ENCODE peak calls at places on chromosomes 2 and 18, in six cellular contexts. One of them, this sample, is unnamed.

GRCh38 chr18:1466035-1466434 is 561.4 kb downstream of the ADCYAP1 start:
- DNase-seq in adrenal gland: no peak
- DNase-seq in dorsolateral prefrontal cortex: no peak
- DNase-seq in stomach: no peak
- DNase-seq in astrocyte of the spinal cord: no peak
- DNase-seq in mucosa of descending colon: no peak
- DNase-seq in this sample: no peak

GRCh38 chr2:235868224-235868623 is 300.0 kb downstream of the GBX2 start:
- DNase-seq in adrenal gland: no peak
- DNase-seq in dorsolateral prefrontal cortex: no peak
- DNase-seq in astrocyte of the spinal cord: no peak
- DNase-seq in stomach: no peak
- DNase-seq in mucosa of descending colon: no peak
- DNase-seq in this sample: peak; percentile 22

GRCh38 chr18:75090336-75090735 is 118.6 kb downstream of the PTGR3 start:
- DNase-seq in astrocyte of the spinal cord: no peak
- DNase-seq in mucosa of descending colon: no peak
- DNase-seq in dorsolateral prefrontal cortex: no peak
- DNase-seq in adrenal gland: no peak
- DNase-seq in stomach: no peak
- DNase-seq in this sample: no peak

GRCh38 chr2:184534986-184535385 is 63.3 kb upstream of the ZNF804A start:
- DNase-seq in astrocyte of the spinal cord: no peak
- DNase-seq in mucosa of descending colon: no peak
- DNase-seq in dorsolateral prefrontal cortex: no peak
- DNase-seq in adrenal gland: no peak
- DNase-seq in stomach: no peak
- DNase-seq in this sample: no peak

GRCh38 chr2:101204400-101205095 is 48.1 kb upstream of the CNOT11 start:
- DNase-seq in adrenal gland: no peak
- DNase-seq in mucosa of descending colon: no peak
- DNase-seq in dorsolateral prefrontal cortex: no peak
- DNase-seq in astrocyte of the spinal cord: peak; percentile 13
- DNase-seq in stomach: no peak
- DNase-seq in this sample: no peak

GRCh38 chr2:95734976-95735890 is 143.4 kb downstream of the TRIM43 start:
- DNase-seq in mucosa of descending colon: no peak
- DNase-seq in dorsolateral prefrontal cortex: no peak
- DNase-seq in astrocyte of the spinal cord: no peak
- DNase-seq in stomach: no peak
- DNase-seq in adrenal gland: no peak
- DNase-seq in this sample: no peak

GRCh38 chr2:178238144-178238521 is 43.8 kb downstream of the OSBPL6 start:
- DNase-seq in adrenal gland: no peak
- DNase-seq in mucosa of descending colon: no peak
- DNase-seq in dorsolateral prefrontal cortex: no peak
- DNase-seq in astrocyte of the spinal cord: no peak
- DNase-seq in stomach: no peak
- DNase-seq in this sample: peak; percentile 82

GRCh38 chr2:179239194-179239593 is 25.4 kb downstream of the SESTD1 start:
- DNase-seq in stomach: no peak
- DNase-seq in mucosa of descending colon: no peak
- DNase-seq in astrocyte of the spinal cord: peak; percentile 79
- DNase-seq in adrenal gland: no peak
- DNase-seq in dorsolateral prefrontal cortex: no peak
- DNase-seq in this sample: peak; percentile 34

GRCh38 chr2:203973000-203973399 is 36.4 kb downstream of the ICOS start:
- DNase-seq in mucosa of descending colon: no peak
- DNase-seq in astrocyte of the spinal cord: no peak
- DNase-seq in stomach: no peak
- DNase-seq in dorsolateral prefrontal cortex: no peak
- DNase-seq in adrenal gland: no peak
- DNase-seq in this sample: no peak

GRCh38 chr2:121405233-121405632 is 120.2 kb upstream of the TFCP2L1 start:
- DNase-seq in adrenal gland: no peak
- DNase-seq in mucosa of descending colon: no peak
- DNase-seq in dorsolateral prefrontal cortex: no peak
- DNase-seq in stomach: no peak
- DNase-seq in astrocyte of the spinal cord: no peak
- DNase-seq in this sample: no peak

GRCh38 chr2:98771771-98772521 is 41.0 kb upstream of the MGAT4A start:
- DNase-seq in mucosa of descending colon: no peak
- DNase-seq in stomach: no peak
- DNase-seq in dorsolateral prefrontal cortex: no peak
- DNase-seq in adrenal gland: no peak
- DNase-seq in astrocyte of the spinal cord: peak; percentile 51
- DNase-seq in this sample: peak; percentile 50
- H3K4me3 ChIP-seq in mucosa of descending colon: no peak overlapping the region
- H3K4me3 ChIP-seq in stomach: peak overlapping the region; percentile 9
- H3K4me3 ChIP-seq in dorsolateral prefrontal cortex: no peak overlapping the region
- H3K4me3 ChIP-seq in adrenal gland: no peak overlapping the region
- H3K4me3 ChIP-seq in astrocyte of the spinal cord: no peak overlapping the region
- H3K4me3 ChIP-seq in this sample: no peak overlapping the region

GRCh38 chr2:129253461-129253812 is 726.0 kb upstream of the RAB6C start:
- DNase-seq in stomach: peak; percentile 49
- DNase-seq in dorsolateral prefrontal cortex: peak; percentile 74
- DNase-seq in adrenal gland: no peak
- DNase-seq in astrocyte of the spinal cord: no peak
- DNase-seq in mucosa of descending colon: no peak
- DNase-seq in this sample: no peak
- TF ChIP-seq CTCF in stomach: peak; percentile 21
- TF ChIP-seq CTCF in dorsolateral prefrontal cortex: peak; percentile 42
- TF ChIP-seq CTCF in adrenal gland: peak; percentile 31
- TF ChIP-seq CTCF in astrocyte of the spinal cord: peak; percentile 1
- TF ChIP-seq CTCF in mucosa of descending colon: no peak
- TF ChIP-seq CTCF in this sample: no peak

DNA sequence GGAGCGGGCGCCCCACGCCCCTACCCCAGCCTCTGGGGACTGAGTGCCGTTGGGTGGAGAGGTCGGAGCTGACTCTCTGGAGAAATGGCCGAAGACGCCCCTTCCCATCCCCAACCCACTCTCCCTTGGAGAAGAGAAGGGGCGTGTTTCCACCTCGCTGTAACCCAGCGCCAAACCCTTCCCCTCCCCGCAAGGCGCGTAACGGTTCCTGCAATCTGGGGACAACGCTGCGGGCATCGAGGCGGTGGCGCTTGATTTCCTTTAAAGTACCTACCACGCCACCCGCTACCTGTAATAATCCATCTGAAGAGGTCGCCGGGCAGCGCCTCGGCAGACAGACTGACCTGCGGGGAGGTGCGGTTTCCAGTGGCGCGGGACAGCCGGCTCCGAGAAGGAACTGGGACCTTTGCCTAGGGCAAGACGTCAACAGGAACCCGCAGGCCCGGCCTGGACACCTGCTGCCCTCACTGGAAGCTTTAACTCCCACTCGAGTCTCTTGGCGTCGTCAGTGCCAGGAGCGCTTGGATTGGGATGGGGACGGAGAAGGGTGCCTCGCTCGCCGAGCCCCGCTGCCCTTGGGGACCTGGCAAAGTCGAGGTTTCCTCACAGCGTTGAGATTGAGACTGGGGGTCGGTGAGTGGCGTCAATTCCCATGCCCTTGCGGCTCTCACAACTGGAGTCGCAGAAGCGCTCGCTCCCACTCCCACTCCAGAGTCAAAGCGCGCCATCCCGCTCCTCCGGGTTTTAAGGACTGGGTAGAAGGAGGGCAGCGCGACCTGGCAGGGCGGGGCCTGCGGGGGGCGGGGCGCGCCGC is at the start of gene CYP1B1:
- DNase-seq in adrenal gland: peak; percentile 31
- DNase-seq in mucosa of descending colon: no peak
- DNase-seq in dorsolateral prefrontal cortex: no peak
- DNase-seq in astrocyte of the spinal cord: no peak
- DNase-seq in stomach: no peak
- DNase-seq in this sample: no peak
- H3K4me3 ChIP-seq in adrenal gland: no peak within 1 kb of the TSS
- H3K4me3 ChIP-seq in mucosa of descending colon: no peak within 1 kb of the TSS
- H3K4me3 ChIP-seq in dorsolateral prefrontal cortex: peak within 1 kb of the TSS; percentile 39
- H3K4me3 ChIP-seq in astrocyte of the spinal cord: peak within 1 kb of the TSS; percentile 63
- H3K4me3 ChIP-seq in stomach: peak within 1 kb of the TSS; percentile 58
- H3K4me3 ChIP-seq in this sample: peak within 1 kb of the TSS; percentile 53

DNA sequence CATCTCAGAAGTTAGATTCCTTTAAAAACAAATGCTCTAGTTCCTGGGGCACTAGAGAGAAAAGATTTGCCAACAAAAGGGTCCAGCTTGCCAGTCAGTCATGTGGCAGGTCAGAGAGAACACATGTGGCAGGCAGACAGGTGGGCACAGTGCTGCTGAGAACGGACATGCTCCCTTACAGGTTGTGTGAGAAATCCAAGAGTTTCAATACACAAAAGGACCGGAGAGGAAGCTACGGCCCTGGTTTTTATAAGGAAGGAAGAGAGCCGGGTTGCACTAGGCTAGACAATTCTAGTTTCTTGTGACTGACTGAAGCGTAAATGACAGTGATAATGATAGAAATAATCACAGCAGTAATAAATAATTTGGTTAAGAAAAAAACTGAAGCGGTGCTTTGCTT is 18.3 kb downstream of the CDC42EP3 start:
- DNase-seq in astrocyte of the spinal cord: no peak
- DNase-seq in adrenal gland: no peak
- DNase-seq in stomach: no peak
- DNase-seq in dorsolateral prefrontal cortex: no peak
- DNase-seq in mucosa of descending colon: no peak
- DNase-seq in this sample: no peak
- TF ChIP-seq CTCF in astrocyte of the spinal cord: no peak
- TF ChIP-seq CTCF in adrenal gland: no peak
- TF ChIP-seq CTCF in stomach: no peak
- TF ChIP-seq CTCF in dorsolateral prefrontal cortex: no peak
- TF ChIP-seq CTCF in mucosa of descending colon: no peak
- TF ChIP-seq CTCF in this sample: no peak

DNA sequence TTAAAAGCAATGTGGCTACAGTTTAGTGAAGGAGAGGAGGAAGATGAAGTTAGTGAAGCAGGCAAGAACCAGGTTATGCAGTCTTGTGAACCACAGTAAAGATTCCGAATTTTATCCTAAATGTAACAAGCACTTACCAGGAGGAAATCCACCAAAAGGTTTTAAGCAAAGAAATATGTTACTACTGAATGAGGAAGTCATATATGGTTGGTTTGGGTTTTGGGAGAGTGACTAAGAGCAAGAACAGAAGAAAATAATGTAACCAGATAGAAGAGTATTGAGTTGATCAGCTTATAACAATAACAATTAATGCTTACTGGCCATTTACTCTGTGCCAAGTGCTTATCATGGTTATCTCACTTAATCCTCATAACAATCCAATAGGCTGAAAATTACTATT is 1.9 kb downstream of the USP37 start:
- DNase-seq in stomach: no peak
- DNase-seq in dorsolateral prefrontal cortex: no peak
- DNase-seq in astrocyte of the spinal cord: no peak
- DNase-seq in adrenal gland: no peak
- DNase-seq in mucosa of descending colon: no peak
- DNase-seq in this sample: no peak
- H3K4me3 ChIP-seq in stomach: no peak overlapping the region
- H3K4me3 ChIP-seq in dorsolateral prefrontal cortex: no peak overlapping the region
- H3K4me3 ChIP-seq in astrocyte of the spinal cord: no peak overlapping the region
- H3K4me3 ChIP-seq in adrenal gland: no peak overlapping the region
- H3K4me3 ChIP-seq in mucosa of descending colon: no peak overlapping the region
- H3K4me3 ChIP-seq in this sample: no peak overlapping the region

GRCh38 chr2:88624477-88624876 is 2.8 kb downstream of the EIF2AK3 start:
- DNase-seq in dorsolateral prefrontal cortex: no peak
- DNase-seq in astrocyte of the spinal cord: no peak
- DNase-seq in stomach: no peak
- DNase-seq in mucosa of descending colon: no peak
- DNase-seq in adrenal gland: no peak
- DNase-seq in this sample: no peak

GRCh38 chr2:88626171-88627054 is 851 bp downstream of the EIF2AK3 start:
- DNase-seq in mucosa of descending colon: peak; percentile 71
- DNase-seq in adrenal gland: peak; percentile 28
- DNase-seq in astrocyte of the spinal cord: peak; percentile 16
- DNase-seq in dorsolateral prefrontal cortex: peak; percentile 62
- DNase-seq in stomach: peak; percentile 47
- DNase-seq in this sample: no peak

GRCh38 chr2:88627856-88628568 is 748 bp upstream of the EIF2AK3 start:
- DNase-seq in adrenal gland: peak; percentile 96
- DNase-seq in stomach: peak; percentile 89
- DNase-seq in dorsolateral prefrontal cortex: peak; percentile 81
- DNase-seq in astrocyte of the spinal cord: peak; percentile 92
- DNase-seq in mucosa of descending colon: peak; percentile 89
- DNase-seq in this sample: peak; percentile 99

GRCh38 chr2:88628569-88628939 is 1.3 kb upstream of the EIF2AK3 start:
- DNase-seq in dorsolateral prefrontal cortex: no peak
- DNase-seq in stomach: no peak
- DNase-seq in adrenal gland: no peak
- DNase-seq in mucosa of descending colon: peak; percentile 37
- DNase-seq in astrocyte of the spinal cord: no peak
- DNase-seq in this sample: no peak

GRCh38 chr2:88627055-88627855 is at the start of gene EIF2AK3:
- DNase-seq in astrocyte of the spinal cord: peak; percentile 100
- DNase-seq in mucosa of descending colon: peak; percentile 99
- DNase-seq in dorsolateral prefrontal cortex: peak; percentile 99
- DNase-seq in stomach: peak; percentile 99
- DNase-seq in adrenal gland: peak; percentile 100
- DNase-seq in this sample: peak; percentile 100
- TF ChIP-seq CTCF in astrocyte of the spinal cord: no peak
- TF ChIP-seq CTCF in mucosa of descending colon: peak; percentile 34
- TF ChIP-seq CTCF in dorsolateral prefrontal cortex: no peak
- TF ChIP-seq CTCF in stomach: no peak
- TF ChIP-seq CTCF in adrenal gland: peak; percentile 23
- TF ChIP-seq CTCF in this sample: no peak

DNA sequence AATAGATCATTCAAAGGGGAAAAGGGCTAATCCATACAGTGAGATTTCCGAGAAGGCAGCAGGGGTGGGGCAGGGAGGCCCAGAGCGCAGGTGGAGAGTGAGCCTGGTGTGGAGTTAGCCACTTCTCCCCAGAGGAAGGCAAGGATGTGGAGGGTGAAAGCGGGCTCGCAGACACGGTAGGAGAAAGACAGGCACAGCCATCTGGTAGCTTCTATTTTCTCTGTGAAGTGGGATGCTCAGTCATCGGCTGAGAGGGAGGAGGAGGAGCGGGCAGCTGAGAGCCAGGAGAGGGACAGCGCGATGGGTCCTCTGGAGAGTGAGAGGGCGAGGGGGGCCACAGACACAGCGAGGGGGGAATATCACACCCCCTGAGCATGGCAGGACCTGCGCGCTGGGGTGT is 153.3 kb upstream of the NDUFV2 start:
- DNase-seq in dorsolateral prefrontal cortex: peak; percentile 71
- DNase-seq in stomach: no peak
- DNase-seq in mucosa of descending colon: no peak
- DNase-seq in astrocyte of the spinal cord: no peak
- DNase-seq in adrenal gland: no peak
- DNase-seq in this sample: peak; percentile 48
- H3K4me3 ChIP-seq in dorsolateral prefrontal cortex: no peak overlapping the region
- H3K4me3 ChIP-seq in stomach: no peak overlapping the region
- H3K4me3 ChIP-seq in mucosa of descending colon: no peak overlapping the region
- H3K4me3 ChIP-seq in astrocyte of the spinal cord: no peak overlapping the region
- H3K4me3 ChIP-seq in adrenal gland: no peak overlapping the region
- H3K4me3 ChIP-seq in this sample: peak overlapping the region; percentile 34